ENCODE peak calls at places on chromosomes 13 and 19, in six cellular contexts. Z is fibroblast of lung, M is neural progenitor cell, F is breast epithelium, B is left ventricle myocardium inferior, Q is mammary epithelial cell. P is an unnamed sample. For H3K4me1, the result is how much of the 10 kb centered on the place peaks cover.

GRCh38 chr13:28356506-28357064 is 138.3 kb downstream of the FLT1 start:
- DNase-seq in Z (no peak), M (no peak), F (no peak), B (no peak), Q (no peak), P (no peak)

GRCh38 chr19:49057636-49058234 is at the start of gene CGB7:
- DNase-seq in Z (peak), M (peak), F (no peak), B (peak), Q (peak), P (peak)

GRCh38 chr13:77516342-77516789 is 19.1 kb upstream of the SCEL start:
- DNase-seq in Z (peak), M (no peak), F (no peak), B (no peak), Q (peak), P (peak)

GRCh38 chr19:5967994-5968430 is 9.9 kb downstream of the RANBP3 start:
- DNase-seq in Z (peak), M (peak), F (no peak), B (peak), Q (peak), P (peak)

GRCh38 chr13:74573654-74574053 is 439.4 kb upstream of the KLF12 start:
- DNase-seq in Z (no peak), M (peak), F (no peak), B (peak), Q (no peak), P (no peak)

GRCh38 chr19:43574424-43575155 is 737 bp downstream of the XRCC1 start:
- DNase-seq in Z (peak), M (peak), F (no peak), B (no peak), Q (peak), P (no peak)

GRCh38 chr19:53980553-53981407 is 10.7 kb upstream of the CACNG6 start:
- DNase-seq in Z (peak), M (peak), F (no peak), B (no peak), Q (peak), P (no peak)

GRCh38 chr13:64553411-64554129 is 2676.6 kb downstream of the PCDH9 start:
- DNase-seq in Z (peak), M (no peak), F (no peak), B (no peak), Q (peak), P (no peak)

GRCh38 chr19:54418030-54418929 is 3.0 kb downstream of the TTYH1 start:
- DNase-seq in Z (peak), M (peak), F (no peak), B (no peak), Q (no peak), P (peak)

GRCh38 chr13:111248822-111249221 is 71.6 kb upstream of the TEX29 start:
- DNase-seq in Z (no peak), M (no peak), F (no peak), B (no peak), Q (no peak), P (no peak)

GRCh38 chr19:12794196-12794921 is 3.1 kb downstream of the JUNB start:
- DNase-seq in Z (no peak), M (no peak), F (no peak), B (no peak), Q (no peak), P (no peak)

GRCh38 chr13:19959141-19959830 is 759 bp downstream of the ZMYM2 start:
- DNase-seq in Z (peak), M (peak), F (peak), B (peak), Q (peak), P (peak)

GRCh38 chr19:49690073-49690655 is 752 bp upstream of the CPT1C start:
- DNase-seq in Z (no peak), M (peak), F (no peak), B (no peak), Q (no peak), P (peak)

GRCh38 chr19:4388171-4389063 is 11.9 kb downstream of the SH3GL1 start:
- DNase-seq in Z (no peak), M (peak), F (no peak), B (peak), Q (peak), P (peak)

GRCh38 chr19:662207-662961 is 630 bp downstream of the RNF126 start:
- DNase-seq in Z (peak), M (peak), F (no peak), B (no peak), Q (peak), P (no peak)

GRCh38 chr13:112522578-112522977 is 65.4 kb downstream of the TUBGCP3 start:
- DNase-seq in Z (peak), M (no peak), F (no peak), B (no peak), Q (peak), P (no peak)

GRCh38 chr19:40908981-40909380 is 26.9 kb upstream of the CYP2A7 start:
- DNase-seq in Z (no peak), M (no peak), F (no peak), B (no peak), Q (no peak), P (no peak)

GRCh38 chr13:105035092-105035491 is 1500.4 kb downstream of the EFNB2 start:
- DNase-seq in Z (no peak), M (no peak), F (no peak), B (no peak), Q (no peak), P (no peak)

GRCh38 chr13:98741741-98742435 is 10.6 kb downstream of the SLC15A1 start:
- DNase-seq in Z (no peak), M (no peak), F (no peak), B (no peak), Q (no peak), P (no peak)

GRCh38 chr13:59834801-59835200 is 328.9 kb downstream of the DIAPH3 start:
- DNase-seq in Z (peak), M (no peak), F (no peak), B (no peak), Q (peak), P (no peak)

GRCh38 chr13:91630916-91631315 is 232.5 kb downstream of the GPC5 start:
- DNase-seq in Z (peak), M (peak), F (no peak), B (no peak), Q (no peak), P (no peak)

GRCh38 chr13:36244990-36245389 is 30.6 kb upstream of the SOHLH2 start:
- DNase-seq in Z (no peak), M (no peak), F (no peak), B (no peak), Q (no peak), P (no peak)

GRCh38 chr13:75091707-75092106 is 390.3 kb downstream of the TBC1D4 start:
- DNase-seq in Z (no peak), M (no peak), F (no peak), B (no peak), Q (no peak), P (no peak)

GRCh38 chr13:23810842-23811241 is 78.4 kb downstream of the MIPEP start:
- DNase-seq in Z (no peak), M (no peak), F (no peak), B (no peak), Q (no peak), P (no peak)

GRCh38 chr13:24745861-24746617 is 17.9 kb upstream of the RNF17 start:
- DNase-seq in Z (peak), M (peak), F (no peak), B (no peak), Q (peak), P (no peak)

GRCh38 chr13:113546571-113547247 is 37.8 kb upstream of the TFDP1 start:
- DNase-seq in Z (no peak), M (no peak), F (peak), B (peak), Q (no peak), P (peak)

GRCh38 chr13:70237131-70237530 is 128.9 kb upstream of the KLHL1 start:
- DNase-seq in Z (peak), M (no peak), F (no peak), B (no peak), Q (no peak), P (no peak)

GRCh38 chr19:51742736-51743288 is 8.9 kb downstream of the FPR1 start:
- DNase-seq in Z (peak), M (no peak), F (no peak), B (no peak), Q (peak), P (no peak)

GRCh38 chr19:5395541-5395940 is 54.9 kb upstream of the PTPRS start:
- DNase-seq in Z (peak), M (peak), F (no peak), B (no peak), Q (peak), P (no peak)

GRCh38 chr13:30268673-30269072 is 38.7 kb downstream of the KATNAL1 start:
- DNase-seq in Z (no peak), M (no peak), F (no peak), B (no peak), Q (no peak), P (no peak)

GRCh38 chr13:80716610-80717081 is 375.7 kb upstream of the SPRY2 start:
- DNase-seq in Z (no peak), M (no peak), F (no peak), B (no peak), Q (no peak), P (no peak)

GRCh38 chr19:10516671-10517286 is 468 bp downstream of the S1PR5 start:
- DNase-seq in Z (no peak), M (no peak), F (no peak), B (no peak), Q (peak), P (no peak)

GRCh38 chr13:73556902-73557301 is 498.1 kb downstream of the KLF5 start:
- DNase-seq in Z (peak), M (no peak), F (no peak), B (no peak), Q (peak), P (no peak)

GRCh38 chr13:111383591-111384440 is 63.4 kb downstream of the TEX29 start:
- DNase-seq in Z (no peak), M (no peak), F (no peak), B (no peak), Q (no peak), P (no peak)

GRCh38 chr19:38661996-38662395 is 14.5 kb downstream of the ACTN4 start:
- DNase-seq in Z (no peak), M (no peak), F (no peak), B (no peak), Q (peak), P (no peak)

GRCh38 chr13:77136902-77137420 is 110.0 kb upstream of the FBXL3 start:
- DNase-seq in Z (peak), M (no peak), F (no peak), B (no peak), Q (peak), P (no peak)

GRCh38 chr19:2507109-2507508 is 31.2 kb downstream of the GADD45B start:
- DNase-seq in Z (peak), M (no peak), F (peak), B (no peak), Q (peak), P (no peak)
- H3K27ac ChIP-seq in Z (peak), M (no peak), F (peak), B (no peak), Q (no peak), P (peak)

GRCh38 chr19:7676376-7676775 is 514 bp upstream of the MCEMP1 start:
- DNase-seq in Z (no peak), M (no peak), F (no peak), B (no peak), Q (no peak), P (no peak)

GRCh38 chr19:7676854-7677253 is at the start of gene MCEMP1:
- DNase-seq in Z (no peak), M (no peak), F (no peak), B (no peak), Q (no peak), P (no peak)

GRCh38 chr19:7679017-7679720 is 1.5 kb upstream of the TRAPPC5 start:
- DNase-seq in Z (no peak), M (no peak), F (no peak), B (no peak), Q (no peak), P (no peak)

GRCh38 chr19:7679771-7680605 is 645 bp upstream of the TRAPPC5 start:
- DNase-seq in Z (no peak), M (no peak), F (no peak), B (no peak), Q (no peak), P (no peak)

DNA sequence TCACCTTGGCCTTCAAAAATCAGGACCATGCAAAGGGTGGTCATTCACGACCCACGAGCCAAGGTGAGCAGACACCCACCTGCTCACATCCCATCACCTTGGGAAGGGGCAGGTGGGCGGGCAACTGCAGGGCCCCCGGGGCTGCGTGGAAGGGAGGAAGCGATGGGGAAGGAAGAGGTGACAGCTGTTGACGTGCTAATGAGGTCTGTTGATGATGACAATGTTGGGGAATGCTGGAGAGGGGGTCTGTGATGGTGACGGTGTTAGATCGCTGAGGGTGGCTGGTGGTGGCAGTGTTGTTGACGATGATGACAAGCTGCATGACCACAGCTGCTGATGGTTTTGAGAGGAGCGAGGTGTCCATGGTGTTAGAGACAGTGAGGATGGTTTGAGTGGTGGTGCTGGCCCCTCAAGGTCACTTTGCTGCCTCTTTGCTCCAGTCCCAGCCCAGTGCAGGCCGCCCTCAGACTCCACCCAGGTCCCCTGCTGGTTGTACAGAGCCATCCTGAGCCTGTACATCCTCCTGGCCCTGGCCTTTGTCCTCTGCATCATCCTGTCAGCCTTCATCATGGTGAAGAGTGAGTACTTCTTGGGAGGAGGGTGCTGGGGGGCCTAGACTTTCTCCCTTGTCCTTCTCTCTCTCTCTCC is 898 bp downstream of the MCEMP1 start:
- DNase-seq in Z (no peak), M (no peak), F (no peak), B (no peak), Q (no peak), P (no peak)
- TF ChIP-seq CTCF in Z (no peak), M (no peak), F (no peak), B (no peak), Q (no peak), P (no peak)

DNA sequence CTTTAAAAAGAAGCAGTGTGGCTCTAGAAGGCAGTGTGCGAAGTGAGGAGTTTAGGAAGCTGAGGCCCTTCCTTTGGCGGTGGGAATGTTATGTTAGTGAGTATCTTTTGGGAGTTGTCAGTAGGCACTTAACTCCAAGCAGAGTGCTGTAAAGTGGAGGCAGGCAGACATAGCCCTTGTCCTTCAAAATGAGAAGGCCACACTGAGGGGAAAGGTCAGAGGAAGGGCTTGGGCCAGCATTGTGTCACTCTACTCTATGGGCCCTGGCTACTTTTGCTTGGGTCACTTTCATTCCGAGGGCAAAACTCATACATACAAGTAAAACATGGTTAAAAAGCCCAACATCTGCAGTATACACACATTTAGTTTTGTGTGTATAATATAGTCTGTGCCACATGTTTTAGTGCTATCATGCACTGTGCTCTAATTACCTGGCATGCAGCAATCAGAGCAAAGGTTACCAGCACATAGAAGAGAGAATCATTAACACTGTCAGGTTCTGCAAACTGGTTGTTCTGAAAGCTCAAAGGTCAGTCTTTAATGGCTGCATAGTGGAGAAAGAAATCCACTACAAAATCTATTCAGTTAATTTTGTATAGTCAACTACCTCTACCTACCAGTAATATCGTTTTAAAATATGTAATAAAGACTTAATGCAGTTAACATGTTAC is 64.4 kb downstream of the WASF3 start:
- DNase-seq in Z (no peak), M (no peak), F (no peak), B (no peak), Q (no peak), P (no peak)
- H3K4me1 ChIP-seq in Z (under half), M (under half), F (under half), B (under half), Q (under half), P (under half)

GRCh38 chr13:33263976-33264619 is 21.5 kb downstream of the STARD13 start:
- DNase-seq in Z (no peak), M (no peak), F (no peak), B (no peak), Q (no peak), P (no peak)

GRCh38 chr13:33265607-33266006 is 19.9 kb downstream of the STARD13 start:
- DNase-seq in Z (no peak), M (no peak), F (no peak), B (no peak), Q (no peak), P (no peak)

GRCh38 chr13:33263484-33263883 is 22.1 kb downstream of the STARD13 start:
- DNase-seq in Z (no peak), M (no peak), F (no peak), B (no peak), Q (no peak), P (no peak)

GRCh38 chr13:33265133-33265532 is 20.4 kb downstream of the STARD13 start:
- DNase-seq in Z (no peak), M (no peak), F (no peak), B (no peak), Q (no peak), P (no peak)

DNA sequence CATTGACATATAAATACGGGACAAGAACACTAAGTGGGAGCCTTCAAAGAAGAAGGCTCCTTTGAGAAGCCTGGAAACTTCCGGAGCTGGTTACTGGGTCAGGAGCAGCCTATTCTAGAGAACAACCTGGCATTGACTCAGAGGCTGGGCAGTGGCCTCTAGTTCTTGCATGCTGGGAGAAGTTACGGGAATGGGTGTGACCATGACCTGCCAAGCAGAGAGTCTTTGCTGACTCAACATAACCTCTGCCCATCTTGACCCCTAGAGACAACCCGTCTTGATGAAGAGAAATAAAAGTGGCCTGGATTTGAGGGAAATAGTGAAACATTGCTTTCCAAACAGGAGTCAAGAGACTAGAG is 21.0 kb downstream of the STARD13 start:
- DNase-seq in Z (no peak), M (no peak), F (no peak), B (no peak), Q (no peak), P (no peak)
- H3K27ac ChIP-seq in Z (peak), M (no peak), F (no peak), B (peak), Q (no peak), P (no peak)

DNA sequence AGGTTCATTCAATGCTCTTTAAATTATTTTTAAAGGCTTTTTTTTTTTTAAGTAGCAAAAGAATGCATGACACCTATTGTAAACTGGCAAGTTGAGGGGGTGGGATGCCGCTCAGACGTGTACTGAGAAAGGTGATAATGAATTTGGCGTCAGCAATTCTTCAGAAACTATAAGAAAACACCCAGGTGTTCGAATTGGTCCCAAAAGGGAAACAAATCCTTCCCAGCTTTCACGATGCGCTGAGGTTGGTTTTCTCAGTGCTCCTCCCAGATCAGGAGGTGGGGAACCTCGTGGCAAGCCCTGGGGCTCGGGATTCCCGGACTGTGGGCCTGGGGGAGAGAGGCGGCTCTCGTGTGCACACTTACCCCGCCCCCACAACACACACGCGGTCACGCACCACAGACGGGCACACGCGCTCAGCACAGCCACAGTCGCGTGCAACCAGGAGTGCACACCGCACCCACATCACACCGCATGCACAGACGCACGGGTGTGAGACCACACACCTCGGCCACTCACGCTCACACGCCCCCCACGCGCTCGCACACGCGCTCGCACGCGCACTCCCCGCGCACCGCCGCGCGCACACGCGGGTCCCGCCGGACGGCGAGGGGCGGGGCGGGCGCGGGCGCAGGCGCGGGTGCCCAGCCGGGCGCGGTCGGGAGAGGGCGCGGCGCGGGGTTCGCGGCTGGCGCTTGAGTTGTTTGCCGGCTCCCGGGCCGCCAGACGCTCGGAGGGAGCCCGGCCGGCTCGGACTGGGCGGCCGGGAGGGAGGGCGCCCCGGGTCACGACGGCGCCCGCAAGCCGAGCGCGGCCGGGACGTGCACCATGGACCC is at the start of gene FAM124A:
- DNase-seq in Z (peak), M (peak), F (no peak), B (peak), Q (no peak), P (peak)
- TF ChIP-seq CTCF in Z (no peak), M (peak), F (no peak), B (peak), Q (peak), P (no peak)

GRCh38 chr19:16579381-16579780 is 7.2 kb upstream of the SLC35E1 start:
- DNase-seq in Z (no peak), M (no peak), F (no peak), B (no peak), Q (peak), P (no peak)

GRCh38 chr19:16582486-16583261 is 10.5 kb upstream of the SLC35E1 start:
- DNase-seq in Z (no peak), M (no peak), F (no peak), B (no peak), Q (no peak), P (no peak)

GRCh38 chr19:16581971-16582343 is 9.7 kb upstream of the SLC35E1 start:
- DNase-seq in Z (no peak), M (no peak), F (no peak), B (no peak), Q (peak), P (no peak)

GRCh38 chr19:16584825-16585801 is 12.9 kb upstream of the SLC35E1 start:
- DNase-seq in Z (no peak), M (no peak), F (no peak), B (no peak), Q (no peak), P (no peak)

GRCh38 chr19:16581145-16581970 is 9.1 kb upstream of the SLC35E1 start:
- DNase-seq in Z (no peak), M (no peak), F (no peak), B (peak), Q (no peak), P (no peak)
- H3K4me1 ChIP-seq in Z (under half), M (under half), F (under half), B (half or more), Q (half or more), P (under half)

GRCh38 chr13:37457594-37457993 is 141.0 kb downstream of the POSTN start:
- DNase-seq in Z (no peak), M (no peak), F (no peak), B (no peak), Q (no peak), P (no peak)

GRCh38 chr13:37460211-37460610 is 138.4 kb downstream of the POSTN start:
- DNase-seq in Z (peak), M (no peak), F (no peak), B (no peak), Q (no peak), P (no peak)
- H3K27ac ChIP-seq in Z (no peak), M (no peak), F (no peak), B (no peak), Q (no peak), P (no peak)